ENCODE peak calls at places on chromosome 21, in six cellular contexts. X, C, S, A, K and Z are unnamed samples.
A peak's percentile ranks its signal among the peaks of the same experiment; 100 is the strongest.

GRCh38 chr21:41451753-41452676 is 26.0 kb downstream of the MX1 start:
- DNase-seq in X (no peak), C (no peak), S (no peak), A (no peak), K (no peak), Z (no peak)

GRCh38 chr21:31347435-31348032 is 3.5 kb upstream of the TIAM1 start:
- DNase-seq in X (no peak), C (no peak), S (no peak), A (peak; percentile 56), K (peak; percentile 22), Z (peak; percentile 74)

GRCh38 chr21:42699196-42699595 is 45.8 kb downstream of the PDE9A start:
- DNase-seq in X (no peak), C (no peak), S (no peak), A (no peak), K (no peak), Z (no peak)

GRCh38 chr21:45543710-45544448 is 1.6 kb upstream of the SLC19A1 start:
- DNase-seq in X (no peak), C (no peak), S (no peak), A (peak; percentile 41), K (no peak), Z (no peak)

GRCh38 chr21:42154237-42155044 is 64.5 kb upstream of the ABCG1 start:
- DNase-seq in X (no peak), C (no peak), S (no peak), A (no peak), K (no peak), Z (no peak)

GRCh38 chr21:42574234-42575027 is 60.8 kb downstream of the SLC37A1 start:
- DNase-seq in X (no peak), C (no peak), S (no peak), A (peak; percentile 72), K (peak; percentile 45), Z (peak; percentile 18)

GRCh38 chr21:37446552-37446951 is 80.0 kb downstream of the DYRK1A start:
- DNase-seq in X (no peak), C (no peak), S (no peak), A (no peak), K (no peak), Z (no peak)

GRCh38 chr21:16742116-16742515 is 770.7 kb upstream of the CXADR start:
- DNase-seq in X (no peak), C (no peak), S (no peak), A (no peak), K (no peak), Z (no peak)

GRCh38 chr21:42942244-42942643 is 16.8 kb upstream of the ERVH48-1 start:
- DNase-seq in X (no peak), C (no peak), S (no peak), A (no peak), K (no peak), Z (no peak)

GRCh38 chr21:35593000-35593502 is 467.3 kb downstream of the SETD4 start:
- DNase-seq in X (no peak), C (no peak), S (no peak), A (no peak), K (no peak), Z (no peak)

GRCh38 chr21:36889401-36889800 is 77.1 kb downstream of the HLCS start:
- DNase-seq in X (no peak), C (no peak), S (no peak), A (no peak), K (no peak), Z (no peak)

GRCh38 chr21:45320261-45320990 is 32.7 kb upstream of the POFUT2 start:
- DNase-seq in X (no peak), C (no peak), S (no peak), A (peak; percentile 56), K (no peak), Z (no peak)

GRCh38 chr21:23475518-23476189 is 2131.6 kb downstream of the MRPL39 start:
- DNase-seq in X (no peak), C (no peak), S (no peak), A (peak; percentile 28), K (no peak), Z (no peak)

GRCh38 chr21:36260030-36260787 is 59.8 kb upstream of the MORC3 start:
- DNase-seq in X (peak; percentile 24), C (peak; percentile 53), S (no peak), A (peak; percentile 70), K (peak; percentile 62), Z (peak; percentile 39)

GRCh38 chr21:35316456-35316855 is 267.4 kb upstream of the RUNX1 start:
- DNase-seq in X (no peak), C (no peak), S (no peak), A (no peak), K (no peak), Z (no peak)

GRCh38 chr21:38434913-38435533 is 63.3 kb downstream of the ERG start:
- DNase-seq in X (no peak), C (no peak), S (no peak), A (no peak), K (no peak), Z (no peak)

GRCh38 chr21:27648560-27648959 is 681.7 kb upstream of the ADAMTS5 start:
- DNase-seq in X (no peak), C (no peak), S (no peak), A (no peak), K (no peak), Z (no peak)

GRCh38 chr21:45404726-45405270 is at the start of gene COL18A1:
- DNase-seq in X (no peak), C (no peak), S (no peak), A (peak; percentile 98), K (peak; percentile 99), Z (peak; percentile 69)

GRCh38 chr21:9767592-9768375 is 753.6 kb upstream of the TPTE start:
- DNase-seq in X (no peak), C (no peak), S (no peak), A (peak; percentile 34), K (peak; percentile 72), Z (no peak)

GRCh38 chr21:36321325-36322082 is 1.5 kb downstream of the MORC3 start:
- DNase-seq in X (no peak), C (no peak), S (no peak), A (peak; percentile 63), K (no peak), Z (peak; percentile 77)

GRCh38 chr21:45291613-45292398 is 4.1 kb upstream of the POFUT2 start:
- DNase-seq in X (no peak), C (no peak), S (no peak), A (peak; percentile 33), K (peak; percentile 60), Z (no peak)

GRCh38 chr21:42747267-42747701 is 93.9 kb downstream of the PDE9A start:
- DNase-seq in X (no peak), C (no peak), S (no peak), A (no peak), K (no peak), Z (no peak)

GRCh38 chr21:32772281-32773047 is 909 bp upstream of the PAXBP1 start:
- DNase-seq in X (no peak), C (peak; percentile 9), S (no peak), A (peak; percentile 29), K (peak; percentile 56), Z (peak; percentile 12)

GRCh38 chr21:32768530-32768929 is 3.0 kb downstream of the PAXBP1 start:
- DNase-seq in X (no peak), C (no peak), S (no peak), A (no peak), K (no peak), Z (no peak)

GRCh38 chr21:32776743-32777142 is 5.2 kb upstream of the PAXBP1 start:
- DNase-seq in X (no peak), C (no peak), S (no peak), A (no peak), K (no peak), Z (no peak)

GRCh38 chr21:32770514-32771133 is 931 bp downstream of the PAXBP1 start:
- DNase-seq in X (no peak), C (no peak), S (no peak), A (no peak), K (no peak), Z (peak; percentile 14)

GRCh38 chr21:32771134-32771523 is 426 bp downstream of the PAXBP1 start:
- DNase-seq in X (no peak), C (no peak), S (no peak), A (peak; percentile 80), K (peak; percentile 84), Z (no peak)
- TF ChIP-seq JUND in X (no peak), C (no peak), S (no peak), A (no peak), K (no peak), Z (no peak)

GRCh38 chr21:39633770-39634181 is 21.0 kb downstream of the B3GALT5 start:
- DNase-seq in X (peak; percentile 90), C (no peak), S (no peak), A (no peak), K (no peak), Z (no peak)
- TF ChIP-seq JUND in X (no peak), C (no peak), S (no peak), A (peak; percentile 77), K (no peak), Z (no peak)

DNA sequence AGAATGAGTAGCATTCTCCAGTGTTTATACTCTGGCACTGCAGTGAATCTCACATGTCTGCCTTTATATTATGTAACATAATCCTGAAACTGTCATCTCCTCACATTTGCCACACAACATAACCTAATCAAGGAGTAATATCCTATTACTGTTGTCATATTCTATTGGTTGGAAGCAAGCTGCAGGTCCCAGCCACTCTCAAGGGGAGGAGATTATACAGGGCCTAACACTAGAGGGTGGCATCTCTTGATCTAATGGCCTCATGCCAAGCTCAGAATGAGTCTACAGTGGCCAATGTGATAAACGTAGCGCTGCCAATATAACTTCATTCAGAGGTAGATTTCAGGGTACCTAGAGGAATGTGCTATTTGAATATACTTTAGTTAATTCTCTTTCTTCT is 166.8 kb downstream of the BACH1 start:
- DNase-seq in X (no peak), C (no peak), S (no peak), A (peak; percentile 54), K (no peak), Z (no peak)
- TF ChIP-seq JUND in X (no peak), C (no peak), S (no peak), A (no peak), K (no peak), Z (no peak)

DNA sequence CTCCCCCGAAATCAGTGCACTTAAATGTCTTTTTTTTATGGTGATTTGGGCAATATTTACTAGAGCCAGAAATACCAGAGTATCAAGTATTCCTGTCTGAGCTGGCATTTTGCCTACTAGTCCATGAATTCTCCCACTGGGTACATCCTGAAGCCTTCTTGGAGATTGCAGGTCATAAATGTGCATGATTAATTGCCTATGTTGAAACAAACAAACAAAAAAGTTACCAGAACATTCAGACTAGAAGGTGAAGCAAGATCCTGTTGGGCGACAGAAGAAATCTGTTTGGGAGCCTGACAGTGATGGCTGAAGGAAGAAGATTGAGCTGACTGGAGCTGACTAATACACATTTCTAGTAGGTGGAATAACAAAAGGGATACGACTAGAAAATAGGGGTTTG is 127.4 kb upstream of the NRIP1 start:
- DNase-seq in X (no peak), C (no peak), S (no peak), A (no peak), K (no peak), Z (peak; percentile 72)
- TF ChIP-seq JUND in X (no peak), C (no peak), S (no peak), A (no peak), K (no peak), Z (no peak)

DNA sequence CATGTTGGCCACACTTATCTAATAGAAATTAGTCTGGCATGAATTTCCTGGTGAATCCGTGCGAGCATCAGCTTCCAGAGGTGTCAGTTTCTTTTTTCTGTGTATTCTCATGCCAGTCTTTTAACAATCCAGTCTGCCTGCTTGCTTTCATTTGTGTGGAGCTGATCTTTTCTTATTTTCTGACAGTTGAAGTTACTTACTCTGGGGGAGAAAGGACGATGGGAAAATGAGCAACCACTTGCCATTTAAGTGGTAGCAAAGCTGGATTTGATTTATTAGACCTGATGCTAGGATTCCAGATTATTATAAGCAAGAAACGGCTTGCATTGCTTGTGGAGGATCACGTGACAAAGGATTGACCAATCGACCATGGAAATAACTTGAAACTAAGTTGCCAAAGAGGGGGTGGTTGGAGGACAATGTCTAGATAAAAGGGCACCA is 24.3 kb upstream of the APP start:
- DNase-seq in X (no peak), C (no peak), S (no peak), A (no peak), K (no peak), Z (no peak)
- TF ChIP-seq JUND in X (no peak), C (no peak), S (no peak), A (no peak), K (no peak), Z (no peak)